ENCODE peak calls at places on chromosome 15, in eight cellular contexts. C, N, A, Z, X, G, U and V are unnamed samples.

GRCh38 chr15:100204771-100205170 is 137.0 kb downstream of the ADAMTS17 start:
- DNase-seq in C (no peak), N (no peak), A (no peak), Z (no peak), X (no peak), G (no peak), U (no peak), V (peak)

GRCh38 chr15:64152507-64153387 is 1.2 kb downstream of the SNX22 start:
- DNase-seq in C (no peak), N (no peak), A (peak), Z (no peak), X (no peak), G (no peak), U (no peak), V (no peak)

GRCh38 chr15:36791849-36792618 is 212.6 kb downstream of the CDIN1 start:
- DNase-seq in C (no peak), N (no peak), A (no peak), Z (no peak), X (no peak), G (no peak), U (peak), V (no peak)

GRCh38 chr15:71465109-71465508 is 345.2 kb upstream of the NR2E3 start:
- DNase-seq in C (no peak), N (no peak), A (no peak), Z (no peak), X (no peak), G (no peak), U (no peak), V (no peak)

GRCh38 chr15:74209997-74210573 is 7.5 kb upstream of the STRA6 start:
- DNase-seq in C (no peak), N (no peak), A (no peak), Z (no peak), X (peak), G (peak), U (no peak), V (no peak)

GRCh38 chr15:66456211-66456610 is 41.4 kb downstream of the SNAPC5 start:
- DNase-seq in C (no peak), N (peak), A (no peak), Z (no peak), X (peak), G (no peak), U (no peak), V (no peak)

GRCh38 chr15:89177633-89178306 is 43.6 kb downstream of the RLBP1 start:
- DNase-seq in C (peak), N (peak), A (no peak), Z (peak), X (peak), G (peak), U (peak), V (peak)

GRCh38 chr15:70160803-70161565 is 63.3 kb upstream of the TLE3 start:
- DNase-seq in C (no peak), N (no peak), A (peak), Z (no peak), X (no peak), G (no peak), U (peak), V (no peak)

GRCh38 chr15:58669108-58669507 is 80.4 kb downstream of the ADAM10 start:
- DNase-seq in C (no peak), N (no peak), A (no peak), Z (no peak), X (no peak), G (no peak), U (no peak), V (no peak)

GRCh38 chr15:48757661-48758060 is 53.2 kb downstream of the CEP152 start:
- DNase-seq in C (no peak), N (no peak), A (no peak), Z (no peak), X (no peak), G (no peak), U (no peak), V (no peak)

GRCh38 chr15:99248000-99248727 is 1.2 kb downstream of the TTC23 start:
- DNase-seq in C (no peak), N (no peak), A (no peak), Z (no peak), X (no peak), G (no peak), U (no peak), V (peak)

GRCh38 chr15:92069308-92070244 is 216.1 kb downstream of the SLCO3A1 start:
- DNase-seq in C (peak), N (peak), A (peak), Z (no peak), X (peak), G (peak), U (no peak), V (peak)

GRCh38 chr15:52338891-52339290 is 43.3 kb upstream of the MYO5C start:
- DNase-seq in C (no peak), N (no peak), A (no peak), Z (no peak), X (no peak), G (no peak), U (no peak), V (no peak)

GRCh38 chr15:73369073-73369694 is 426 bp upstream of the HCN4 start:
- DNase-seq in C (no peak), N (no peak), A (no peak), Z (no peak), X (no peak), G (no peak), U (no peak), V (no peak)

GRCh38 chr15:51218249-51218648 is 120.1 kb downstream of the CYP19A1 start:
- DNase-seq in C (no peak), N (no peak), A (no peak), Z (no peak), X (peak), G (no peak), U (no peak), V (no peak)

GRCh38 chr15:51212239-51212638 is 117.5 kb upstream of the TNFAIP8L3 start:
- DNase-seq in C (no peak), N (no peak), A (no peak), Z (no peak), X (no peak), G (no peak), U (no peak), V (no peak)

GRCh38 chr15:51212909-51213308 is 118.2 kb upstream of the TNFAIP8L3 start:
- DNase-seq in C (no peak), N (no peak), A (no peak), Z (no peak), X (no peak), G (no peak), U (no peak), V (no peak)
- TF ChIP-seq CTCF in C (no peak), N (no peak), A (no peak), Z (no peak), X (no peak), G (no peak), U (no peak), V (no peak)

GRCh38 chr15:59797756-59798604 is 108.9 kb upstream of the BNIP2 start:
- DNase-seq in C (no peak), N (no peak), A (no peak), Z (no peak), X (no peak), G (no peak), U (no peak), V (no peak)
- TF ChIP-seq CTCF in C (no peak), N (no peak), A (no peak), Z (no peak), X (no peak), G (no peak), U (no peak), V (no peak)

GRCh38 chr15:39584662-39585393 is 3.9 kb downstream of the THBS1 start:
- DNase-seq in C (no peak), N (peak), A (no peak), Z (no peak), X (peak), G (peak), U (no peak), V (no peak)

GRCh38 chr15:39582977-39583585 is 2.2 kb downstream of the THBS1 start:
- DNase-seq in C (no peak), N (no peak), A (no peak), Z (no peak), X (peak), G (no peak), U (no peak), V (no peak)

GRCh38 chr15:39582286-39582976 is 1.6 kb downstream of the THBS1 start:
- DNase-seq in C (no peak), N (peak), A (no peak), Z (no peak), X (peak), G (peak), U (peak), V (no peak)

GRCh38 chr15:39584266-39584659 is 3.4 kb downstream of the THBS1 start:
- DNase-seq in C (no peak), N (no peak), A (no peak), Z (no peak), X (no peak), G (no peak), U (no peak), V (no peak)

DNA sequence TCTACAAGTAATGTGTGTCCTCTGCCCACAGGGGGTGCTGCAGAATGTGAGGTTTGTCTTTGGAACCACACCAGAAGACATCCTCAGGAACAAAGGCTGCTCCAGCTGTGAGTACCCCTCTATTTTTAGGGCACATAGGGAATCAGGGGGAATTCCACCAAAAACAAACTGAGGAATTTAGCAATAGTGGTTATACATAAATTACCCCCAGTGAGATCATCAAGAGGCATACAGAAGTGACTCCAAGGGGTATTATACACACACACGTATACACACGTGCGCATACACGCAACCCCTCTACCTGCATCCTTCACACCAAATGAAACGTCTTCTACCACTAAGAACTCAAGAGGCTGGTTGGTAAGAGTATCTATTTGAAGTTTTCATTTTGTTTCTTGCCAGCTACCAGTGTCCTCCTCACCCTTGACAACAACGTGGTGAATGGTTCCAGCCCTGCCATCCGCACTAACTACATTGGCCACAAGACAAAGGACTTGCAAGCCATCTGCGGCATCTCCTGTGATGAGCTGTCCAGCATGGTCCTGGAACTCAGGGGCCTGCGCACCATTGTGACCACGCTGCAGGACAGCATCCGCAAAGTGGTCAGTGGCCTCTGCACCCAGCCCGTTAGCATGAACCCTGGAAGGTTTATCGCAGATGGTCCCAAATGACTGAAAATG is 2.8 kb downstream of the THBS1 start:
- DNase-seq in C (no peak), N (peak), A (no peak), Z (peak), X (peak), G (peak), U (peak), V (peak)
- TF ChIP-seq CTCF in C (peak), N (peak), A (peak), Z (no peak), X (peak), G (peak), U (no peak), V (peak)

DNA sequence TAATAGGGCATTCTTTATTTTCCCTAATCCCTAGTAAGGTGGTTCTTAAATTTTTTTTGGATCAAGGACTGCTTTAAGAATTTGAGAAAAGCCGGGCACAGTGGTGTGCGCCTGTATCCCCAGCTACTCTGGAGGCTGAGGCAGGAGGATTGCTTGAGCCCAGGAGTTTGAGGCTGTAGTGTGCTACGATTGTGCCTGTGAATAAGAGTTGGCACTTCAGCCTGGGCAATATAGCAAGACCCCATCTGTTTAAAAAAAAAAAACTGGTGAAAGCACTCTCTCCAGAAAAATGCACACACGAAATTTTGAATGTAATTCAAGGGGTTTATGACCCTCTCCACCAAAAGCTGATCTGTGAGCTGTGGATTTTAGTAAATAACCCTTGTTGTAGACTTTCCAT is 32.0 kb downstream of the CALML4 start:
- DNase-seq in C (no peak), N (no peak), A (no peak), Z (no peak), X (no peak), G (no peak), U (no peak), V (no peak)
- TF ChIP-seq CTCF in C (no peak), N (no peak), A (no peak), Z (no peak), X (no peak), G (no peak), U (no peak), V (no peak)

GRCh38 chr15:65401607-65402240 is 21.0 kb downstream of the IGDCC4 start:
- DNase-seq in C (no peak), N (no peak), A (no peak), Z (no peak), X (no peak), G (no peak), U (no peak), V (no peak)
- TF ChIP-seq CTCF in C (no peak), N (no peak), A (no peak), Z (no peak), X (no peak), G (no peak), U (no peak), V (no peak)

GRCh38 chr15:62021991-62022600 is 38.2 kb downstream of the VPS13C start:
- DNase-seq in C (no peak), N (peak), A (no peak), Z (no peak), X (no peak), G (peak), U (no peak), V (peak)
- TF ChIP-seq CTCF in C (peak), N (peak), A (peak), Z (peak), X (peak), G (peak), U (no peak), V (peak)

GRCh38 chr15:27077790-27078189 is 106.8 kb downstream of the GABRG3 start:
- DNase-seq in C (no peak), N (no peak), A (no peak), Z (no peak), X (no peak), G (no peak), U (no peak), V (no peak)
- TF ChIP-seq CTCF in C (no peak), N (no peak), A (no peak), Z (no peak), X (no peak), G (no peak), U (no peak), V (no peak)